ENCODE peak calls at places on chromosomes 12 and 14, in four cellular contexts. F is activated CD8-positive, alpha-beta memory T cell treated with anti-CD3 and anti-CD28 coated beads for 1 hour; G is D341Med; X is G401. A is an unnamed sample.

GRCh38 chr12:118548887-118549286 is 172.5 kb downstream of the SUDS3 start:
- DNase-seq in X (no peak), F (no peak), G (no peak), A (no peak)

GRCh38 chr12:6494351-6494743 is 445 bp downstream of the NCAPD2 start:
- DNase-seq in X (no peak), F (no peak), G (no peak), A (no peak)

GRCh38 chr12:13744566-13744965 is 236.8 kb downstream of the GRIN2B start:
- DNase-seq in G (peak; percentile 37), F (no peak), X (peak; percentile 84), A (peak; percentile 70)

GRCh38 chr12:97272471-97272870 is 190.1 kb upstream of the RMST start:
- DNase-seq in X (no peak), F (no peak), G (no peak), A (no peak)

GRCh38 chr14:55572578-55572977 is 7.4 kb upstream of the KTN1 start:
- DNase-seq in X (no peak), F (no peak), G (no peak), A (no peak)

GRCh38 chr12:80472912-80473500 is 29.0 kb downstream of the PTPRQ start:
- DNase-seq in X (peak; percentile 21), G (peak; percentile 23), F (no peak), A (peak; percentile 5)

GRCh38 chr12:7667025-7667575 is 1.4 kb upstream of the APOBEC1 start:
- DNase-seq in F (no peak), G (no peak), X (no peak), A (no peak)

GRCh38 chr12:108063192-108063591 is 65.9 kb upstream of the WSCD2 start:
- DNase-seq in X (peak; percentile 46), G (peak; percentile 47), F (no peak), A (no peak)

GRCh38 chr14:54709444-54709843 is 142.5 kb downstream of the SAMD4A start:
- DNase-seq in F (no peak), X (no peak), G (no peak), A (no peak)

GRCh38 chr12:119780786-119781434 is 96.2 kb downstream of the CIT start:
- DNase-seq in G (peak; percentile 58), X (peak; percentile 79), F (no peak), A (peak; percentile 56)

GRCh38 chr14:55158412-55158811 is 29.4 kb downstream of the LGALS3 start:
- DNase-seq in G (no peak), F (no peak), X (no peak), A (no peak)

GRCh38 chr14:81303258-81303935 is 82.6 kb upstream of the GTF2A1 start:
- DNase-seq in G (no peak), F (no peak), X (no peak), A (no peak)

GRCh38 chr14:100271247-100271939 is 32.4 kb downstream of the YY1 start:
- DNase-seq in X (peak; percentile 35), F (no peak), G (peak; percentile 44), A (no peak)

GRCh38 chr14:34059925-34060746 is 109.3 kb upstream of the EGLN3 start:
- DNase-seq in X (peak; percentile 29), F (peak; percentile 33), G (peak; percentile 42), A (peak; percentile 24)

GRCh38 chr12:107490000-107490399 is 195.6 kb upstream of the PWP1 start:
- DNase-seq in F (no peak), X (no peak), G (no peak), A (no peak)

A was measured in cerebellum.